ENCODE peak calls at places on chromosomes 3 and 15, in seven cellular contexts. P is fibroblast of lung, A is GM23338, C is hepatocyte, M is lower leg skin, L is adrenal gland, B is H1. Q is an unnamed sample.
A peak's percentile ranks its signal among the peaks of the same experiment; 100 is the strongest.

GRCh38 chr15:29124581-29125381 is 144.8 kb downstream of the NSMCE3 start:
- DNase-seq in P (peak; percentile 79), A (peak; percentile 51), L (no peak), C (no peak), M (no peak), B (no peak), Q (no peak)

GRCh38 chr3:31606453-31606852 is 73.7 kb downstream of the STT3B start:
- DNase-seq in B (no peak), A (peak; percentile 13), P (no peak), M (no peak), C (no peak), L (no peak), Q (no peak)

GRCh38 chr3:130515755-130516154 is 1.2 kb upstream of the COL6A6 start:
- DNase-seq in B (no peak), A (no peak), M (no peak), C (no peak), P (peak; percentile 4), L (no peak), Q (no peak)

GRCh38 chr3:141828487-141829284 is 47.8 kb upstream of the ATP1B3 start:
- DNase-seq in B (no peak), C (peak; percentile 32), L (peak; percentile 58), M (peak; percentile 92), P (no peak), A (no peak), Q (peak; percentile 17)

GRCh38 chr3:45544024-45544718 is 50.4 kb upstream of the LIMD1 start:
- DNase-seq in B (no peak), M (peak; percentile 46), A (no peak), P (no peak), C (no peak), L (no peak), Q (no peak)

GRCh38 chr15:35546581-35547381 is 816 bp upstream of the DPH6 start:
- DNase-seq in A (peak; percentile 4), M (no peak), C (no peak), P (peak; percentile 12), B (no peak), L (peak; percentile 69), Q (no peak)

GRCh38 chr3:70829101-70829500 is 516.7 kb upstream of the MDFIC2 start:
- DNase-seq in P (peak; percentile 97), B (no peak), L (no peak), A (no peak), C (peak; percentile 13), M (no peak), Q (peak; percentile 50)

GRCh38 chr3:36372534-36372935 is 7.8 kb upstream of the STAC start:
- DNase-seq in M (no peak), A (no peak), P (peak; percentile 95), B (no peak), C (no peak), L (no peak), Q (no peak)

GRCh38 chr15:84889991-84890669 is 5.7 kb downstream of the SLC28A1 start:
- DNase-seq in P (no peak), M (no peak), A (no peak), B (no peak), L (no peak), C (no peak), Q (no peak)

GRCh38 chr3:64084640-64085039 is 61.3 kb upstream of the PSMD6 start:
- DNase-seq in A (no peak), P (peak; percentile 90), B (no peak), M (no peak), L (no peak), C (no peak), Q (no peak)

GRCh38 chr15:69662668-69663000 is 210.0 kb downstream of the RPLP1 start:
- DNase-seq in A (no peak), P (no peak), B (no peak), L (peak; percentile 14), C (no peak), M (no peak), Q (no peak)

GRCh38 chr15:84976746-84977345 is 4.8 kb upstream of the PDE8A start:
- DNase-seq in C (no peak), P (no peak), L (no peak), A (no peak), M (no peak), B (no peak), Q (no peak)

GRCh38 chr3:65729973-65730372 is 308.7 kb downstream of the MAGI1 start:
- DNase-seq in M (no peak), A (no peak), P (peak; percentile 76), L (no peak), B (no peak), C (no peak), Q (no peak)

GRCh38 chr3:151896662-151897012 is 23.2 kb downstream of the SUCNR1 start:
- DNase-seq in B (no peak), A (no peak), C (no peak), L (no peak), M (no peak), P (peak; percentile 63), Q (no peak)

GRCh38 chr15:78752492-78753358 is 58.5 kb downstream of the ADAMTS7 start:
- DNase-seq in P (no peak), C (no peak), M (peak; percentile 36), A (no peak), L (peak; percentile 85), B (no peak), Q (no peak)

GRCh38 chr15:99113547-99114271 is 8.8 kb downstream of the SYNM start:
- DNase-seq in P (no peak), L (no peak), M (no peak), A (no peak), C (no peak), B (no peak), Q (no peak)

GRCh38 chr3:9346141-9346540 is 16.7 kb upstream of the THUMPD3 start:
- DNase-seq in A (no peak), M (no peak), B (no peak), P (no peak), L (no peak), C (no peak), Q (no peak)

GRCh38 chr15:78396186-78396814 is 41.7 kb upstream of the IREB2 start:
- DNase-seq in M (peak; percentile 57), C (no peak), A (no peak), P (no peak), B (no peak), L (no peak), Q (no peak)

GRCh38 chr3:56753206-56753605 is 48.5 kb downstream of the ARHGEF3 start:
- DNase-seq in C (no peak), P (peak; percentile 19), M (no peak), B (no peak), L (no peak), A (no peak), Q (peak; percentile 67)

GRCh38 chr3:16386536-16386935 is 121.5 kb downstream of the OXNAD1 start:
- DNase-seq in C (no peak), P (no peak), A (no peak), M (no peak), L (no peak), B (no peak), Q (peak; percentile 23)

GRCh38 chr15:55894406-55894965 is 98.9 kb downstream of the NEDD4 start:
- DNase-seq in P (no peak), C (no peak), M (no peak), L (no peak), B (no peak), A (no peak), Q (no peak)
- H3K4me3 ChIP-seq in P (peak overlapping the region; percentile 6), C (no peak overlapping the region), M (no peak overlapping the region), L (no peak overlapping the region), B (no peak overlapping the region), A (no peak overlapping the region), Q (peak overlapping the region; percentile 21)

GRCh38 chr3:115982121-115982520 is 358.8 kb downstream of the GAP43 start:
- DNase-seq in B (no peak), A (no peak), M (no peak), C (no peak), P (no peak), L (no peak), Q (no peak)

GRCh38 chr3:115989927-115990326 is 366.6 kb downstream of the GAP43 start:
- DNase-seq in M (no peak), C (no peak), B (no peak), L (no peak), A (no peak), P (peak; percentile 94), Q (peak; percentile 59)

GRCh38 chr3:115990669-115991068 is 367.4 kb downstream of the GAP43 start:
- DNase-seq in A (peak; percentile 25), M (no peak), P (no peak), L (no peak), B (no peak), C (no peak), Q (no peak)

GRCh38 chr3:115982629-115983028 is 359.3 kb downstream of the GAP43 start:
- DNase-seq in B (no peak), C (no peak), L (no peak), M (no peak), P (no peak), A (no peak), Q (no peak)

GRCh38 chr3:115986555-115987207 is 363.4 kb downstream of the GAP43 start:
- DNase-seq in A (peak; percentile 80), B (no peak), P (peak; percentile 48), M (no peak), L (no peak), C (peak; percentile 32), Q (no peak)
- TF ChIP-seq CTCF in A (peak; percentile 82), B (peak; percentile 81), P (peak; percentile 27), M (no peak), L (no peak), C (peak; percentile 28), Q (peak; percentile 41)

DNA sequence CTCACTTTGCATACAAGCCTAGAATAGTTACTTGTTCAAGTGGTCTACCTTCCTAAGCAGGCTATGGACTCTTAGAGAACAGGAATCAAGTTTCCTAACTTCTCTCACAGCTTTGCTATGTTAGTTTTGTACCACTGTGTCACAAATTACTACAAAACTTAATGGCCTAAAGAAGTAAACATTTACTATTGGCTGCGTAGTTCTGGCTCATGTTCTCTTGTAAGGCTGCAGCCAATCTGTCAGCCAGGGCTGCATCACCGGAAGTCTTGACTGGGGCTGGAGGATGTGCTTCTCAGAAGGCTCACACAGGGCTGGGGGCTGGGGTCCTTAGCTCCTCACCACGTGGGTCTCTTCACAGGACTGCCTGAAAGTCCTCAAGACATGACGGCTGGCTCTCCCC is 15.5 kb downstream of the STIMATE start:
- DNase-seq in A (no peak), B (no peak), P (no peak), L (peak; percentile 33), C (no peak), M (peak; percentile 46), Q (peak; percentile 21)
- H3K4me3 ChIP-seq in A (no peak overlapping the region), B (no peak overlapping the region), P (no peak overlapping the region), L (no peak overlapping the region), C (no peak overlapping the region), M (no peak overlapping the region), Q (no peak overlapping the region)

GRCh38 chr3:51995346-51996156 is at the start of gene RPL29:
- DNase-seq in A (peak; percentile 97), M (peak; percentile 98), B (peak; percentile 91), P (peak; percentile 94), C (peak; percentile 96), L (peak; percentile 97), Q (peak; percentile 97)
- TF ChIP-seq CTCF in A (no peak), M (no peak), B (peak; percentile 2), P (no peak), C (no peak), L (peak; percentile 38), Q (peak; percentile 35)

GRCh38 chr3:111737056-111737711 is 121.9 kb upstream of the PHLDB2 start:
- DNase-seq in M (no peak), L (peak; percentile 64), P (no peak), B (no peak), A (no peak), C (no peak), Q (no peak)
- H3K4me3 ChIP-seq in M (no peak overlapping the region), L (no peak overlapping the region), P (no peak overlapping the region), B (no peak overlapping the region), A (no peak overlapping the region), C (no peak overlapping the region), Q (no peak overlapping the region)